ENCODE peak calls at places on chromosome 15, in five cellular contexts. One of them, this sample, is unnamed. For H3K4me1, the result is how much of the 10 kb centered on the place peaks cover.

GRCh38 chr15:101803676-101804075 is 367 bp downstream of the OR4F6 start:
- DNase-seq in ovary: no peak
- DNase-seq in CD8-positive, alpha-beta T cell: no peak
- DNase-seq in psoas muscle: no peak
- DNase-seq in prostate gland: no peak
- DNase-seq in this sample: no peak

GRCh38 chr15:62958944-62959343 is 83.6 kb upstream of the TPM1 start:
- DNase-seq in ovary: no peak
- DNase-seq in CD8-positive, alpha-beta T cell: no peak
- DNase-seq in psoas muscle: no peak
- DNase-seq in prostate gland: no peak
- DNase-seq in this sample: no peak

GRCh38 chr15:31974855-31975421 is 55.4 kb upstream of the CHRNA7 start:
- DNase-seq in ovary: no peak
- DNase-seq in CD8-positive, alpha-beta T cell: no peak
- DNase-seq in psoas muscle: no peak
- DNase-seq in prostate gland: no peak
- DNase-seq in this sample: peak

GRCh38 chr15:100703032-100703578 is 100.7 kb downstream of the ASB7 start:
- DNase-seq in ovary: no peak
- DNase-seq in CD8-positive, alpha-beta T cell: no peak
- DNase-seq in psoas muscle: no peak
- DNase-seq in prostate gland: no peak
- DNase-seq in this sample: no peak

GRCh38 chr15:69951511-69952209 is 146.1 kb downstream of the TLE3 start:
- DNase-seq in ovary: no peak
- DNase-seq in CD8-positive, alpha-beta T cell: no peak
- DNase-seq in psoas muscle: no peak
- DNase-seq in prostate gland: peak
- DNase-seq in this sample: no peak

GRCh38 chr15:65832549-65833364 is 36.5 kb upstream of the RAB11A start:
- DNase-seq in ovary: peak
- DNase-seq in CD8-positive, alpha-beta T cell: peak
- DNase-seq in psoas muscle: peak
- DNase-seq in prostate gland: peak
- DNase-seq in this sample: peak

GRCh38 chr15:59457103-59457502 is 19.1 kb downstream of the FAM81A start:
- DNase-seq in ovary: no peak
- DNase-seq in CD8-positive, alpha-beta T cell: no peak
- DNase-seq in psoas muscle: no peak
- DNase-seq in prostate gland: no peak
- DNase-seq in this sample: no peak

GRCh38 chr15:31267161-31268107 is 59.2 kb upstream of the KLF13 start:
- DNase-seq in ovary: peak
- DNase-seq in CD8-positive, alpha-beta T cell: no peak
- DNase-seq in psoas muscle: no peak
- DNase-seq in prostate gland: peak
- DNase-seq in this sample: peak

GRCh38 chr15:38996111-38996541 is 431.5 kb upstream of the RASGRP1 start:
- DNase-seq in ovary: no peak
- DNase-seq in CD8-positive, alpha-beta T cell: no peak
- DNase-seq in psoas muscle: no peak
- DNase-seq in prostate gland: no peak
- DNase-seq in this sample: no peak

GRCh38 chr15:62554164-62554563 is 389.1 kb upstream of the C2CD4B start:
- DNase-seq in ovary: no peak
- DNase-seq in CD8-positive, alpha-beta T cell: no peak
- DNase-seq in psoas muscle: no peak
- DNase-seq in prostate gland: no peak
- DNase-seq in this sample: no peak

GRCh38 chr15:48833526-48833925 is 22.7 kb upstream of the CEP152 start:
- DNase-seq in ovary: no peak
- DNase-seq in CD8-positive, alpha-beta T cell: no peak
- DNase-seq in psoas muscle: no peak
- DNase-seq in prostate gland: no peak
- DNase-seq in this sample: no peak

GRCh38 chr15:31752363-31752762 is 278.0 kb upstream of the CHRNA7 start:
- DNase-seq in ovary: no peak
- DNase-seq in CD8-positive, alpha-beta T cell: no peak
- DNase-seq in psoas muscle: no peak
- DNase-seq in prostate gland: no peak
- DNase-seq in this sample: no peak

GRCh38 chr15:79769081-79769481 is 127.7 kb downstream of the MTHFS start:
- DNase-seq in ovary: no peak
- DNase-seq in CD8-positive, alpha-beta T cell: no peak
- DNase-seq in psoas muscle: no peak
- DNase-seq in prostate gland: no peak
- DNase-seq in this sample: no peak

GRCh38 chr15:75067123-75067854 is 43.9 kb downstream of the PPCDC start:
- DNase-seq in ovary: peak
- DNase-seq in CD8-positive, alpha-beta T cell: no peak
- DNase-seq in psoas muscle: no peak
- DNase-seq in prostate gland: no peak
- DNase-seq in this sample: peak

GRCh38 chr15:36407647-36408046 is 171.8 kb upstream of the CDIN1 start:
- DNase-seq in ovary: no peak
- DNase-seq in CD8-positive, alpha-beta T cell: no peak
- DNase-seq in psoas muscle: no peak
- DNase-seq in prostate gland: no peak
- DNase-seq in this sample: no peak

GRCh38 chr15:79643393-79643792 is 211.3 kb downstream of the MINAR1 start:
- DNase-seq in ovary: no peak
- DNase-seq in CD8-positive, alpha-beta T cell: no peak
- DNase-seq in psoas muscle: no peak
- DNase-seq in prostate gland: no peak
- DNase-seq in this sample: no peak

GRCh38 chr15:58931985-58932384 is 1.5 kb downstream of the SLTM start:
- DNase-seq in ovary: no peak
- DNase-seq in CD8-positive, alpha-beta T cell: no peak
- DNase-seq in psoas muscle: no peak
- DNase-seq in prostate gland: peak
- DNase-seq in this sample: no peak

DNA sequence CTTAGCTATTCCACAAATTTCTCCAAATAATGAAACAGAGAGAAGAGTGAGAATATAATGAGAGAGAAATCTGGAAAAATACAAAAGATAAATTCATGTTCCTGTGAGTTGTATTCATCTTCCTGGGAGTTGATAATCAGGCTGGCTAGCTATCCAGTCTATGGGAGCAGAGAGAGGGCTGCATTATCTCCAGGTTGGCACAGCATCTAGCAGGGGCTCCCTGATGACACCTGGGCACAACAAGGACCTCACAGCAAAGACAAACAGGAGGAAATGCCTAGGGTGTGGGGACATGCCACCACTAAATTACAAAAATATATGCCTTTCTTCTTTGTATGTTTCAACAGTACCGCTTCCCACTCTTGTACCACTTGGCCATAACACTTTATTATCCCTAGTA is 1.9 kb downstream of the EHD4 start:
- DNase-seq in ovary: no peak
- DNase-seq in CD8-positive, alpha-beta T cell: no peak
- DNase-seq in psoas muscle: no peak
- DNase-seq in prostate gland: no peak
- DNase-seq in this sample: no peak
- H3K27ac ChIP-seq in ovary: no peak
- H3K27ac ChIP-seq in CD8-positive, alpha-beta T cell: peak
- H3K27ac ChIP-seq in psoas muscle: no peak
- H3K27ac ChIP-seq in prostate gland: no peak
- H3K27ac ChIP-seq in this sample: no peak

DNA sequence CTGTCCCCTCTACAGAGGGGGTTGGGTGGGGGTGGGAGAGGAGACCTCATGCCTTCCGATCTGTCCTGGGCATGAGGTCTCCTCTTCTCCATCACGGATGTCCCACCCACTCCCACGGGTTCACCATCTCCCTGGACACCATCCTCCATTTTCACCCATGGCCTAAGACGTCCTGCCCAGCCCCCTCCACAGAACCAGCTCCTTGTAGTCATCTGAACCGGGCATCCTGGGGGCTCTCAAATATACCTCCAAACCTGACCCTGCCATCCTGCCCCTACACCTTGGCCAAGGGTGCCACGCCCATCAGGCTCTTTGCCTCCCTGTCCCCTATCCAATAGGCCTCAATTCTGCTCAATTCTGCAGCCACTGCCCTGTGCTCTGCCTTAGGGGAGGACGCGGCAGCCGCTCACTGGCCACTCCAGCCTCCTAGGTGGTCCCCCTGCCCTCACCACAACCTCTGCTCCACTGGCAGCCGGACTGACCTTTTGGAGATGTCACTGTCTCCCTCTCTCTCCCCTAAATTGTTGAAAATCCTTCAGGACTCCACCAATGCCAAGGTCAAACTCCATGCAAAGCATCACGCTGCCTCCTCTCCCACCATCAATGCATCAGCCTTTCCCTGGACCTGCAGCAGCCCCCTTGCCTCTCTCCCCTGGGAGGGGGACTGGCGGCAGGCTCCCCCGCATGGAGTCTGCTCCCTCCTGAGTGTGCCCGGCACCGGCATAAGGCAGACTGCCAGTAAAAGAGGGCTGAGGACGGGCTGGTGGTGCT is 9.4 kb upstream of the ANPEP start:
- DNase-seq in ovary: peak
- DNase-seq in CD8-positive, alpha-beta T cell: no peak
- DNase-seq in psoas muscle: no peak
- DNase-seq in prostate gland: no peak
- DNase-seq in this sample: no peak
- H3K4me1 ChIP-seq in ovary: under half
- H3K4me1 ChIP-seq in CD8-positive, alpha-beta T cell: under half
- H3K4me1 ChIP-seq in psoas muscle: under half
- H3K4me1 ChIP-seq in prostate gland: under half
- H3K4me1 ChIP-seq in this sample: under half

GRCh38 chr15:43769584-43770228 is 7.1 kb downstream of the ELL3 start:
- DNase-seq in ovary: peak
- DNase-seq in CD8-positive, alpha-beta T cell: peak
- DNase-seq in psoas muscle: peak
- DNase-seq in prostate gland: no peak
- DNase-seq in this sample: peak

GRCh38 chr15:43774062-43774461 is 2.7 kb downstream of the ELL3 start:
- DNase-seq in ovary: no peak
- DNase-seq in CD8-positive, alpha-beta T cell: no peak
- DNase-seq in psoas muscle: no peak
- DNase-seq in prostate gland: no peak
- DNase-seq in this sample: no peak

GRCh38 chr15:43775411-43775965 is 1.3 kb downstream of the ELL3 start:
- DNase-seq in ovary: peak
- DNase-seq in CD8-positive, alpha-beta T cell: no peak
- DNase-seq in psoas muscle: peak
- DNase-seq in prostate gland: peak
- DNase-seq in this sample: no peak

GRCh38 chr15:43772624-43773023 is 4.1 kb downstream of the ELL3 start:
- DNase-seq in ovary: no peak
- DNase-seq in CD8-positive, alpha-beta T cell: no peak
- DNase-seq in psoas muscle: no peak
- DNase-seq in prostate gland: no peak
- DNase-seq in this sample: no peak

GRCh38 chr15:43771816-43772215 is 5.0 kb downstream of the ELL3 start:
- DNase-seq in ovary: no peak
- DNase-seq in CD8-positive, alpha-beta T cell: no peak
- DNase-seq in psoas muscle: no peak
- DNase-seq in prostate gland: no peak
- DNase-seq in this sample: no peak
- H3K27ac ChIP-seq in ovary: no peak
- H3K27ac ChIP-seq in CD8-positive, alpha-beta T cell: no peak
- H3K27ac ChIP-seq in psoas muscle: no peak
- H3K27ac ChIP-seq in prostate gland: no peak
- H3K27ac ChIP-seq in this sample: no peak

GRCh38 chr15:67185051-67185450 is 69.4 kb downstream of the AAGAB start:
- DNase-seq in ovary: no peak
- DNase-seq in CD8-positive, alpha-beta T cell: no peak
- DNase-seq in psoas muscle: no peak
- DNase-seq in prostate gland: no peak
- DNase-seq in this sample: no peak
- H3K4me1 ChIP-seq in ovary: under half
- H3K4me1 ChIP-seq in CD8-positive, alpha-beta T cell: under half
- H3K4me1 ChIP-seq in psoas muscle: half or more
- H3K4me1 ChIP-seq in prostate gland: under half
- H3K4me1 ChIP-seq in this sample: under half

GRCh38 chr15:95930659-95931375 is 399.7 kb upstream of the NR2F2 start:
- DNase-seq in ovary: peak
- DNase-seq in CD8-positive, alpha-beta T cell: no peak
- DNase-seq in psoas muscle: no peak
- DNase-seq in prostate gland: no peak
- DNase-seq in this sample: no peak
- H3K27ac ChIP-seq in ovary: no peak
- H3K27ac ChIP-seq in CD8-positive, alpha-beta T cell: no peak
- H3K27ac ChIP-seq in psoas muscle: no peak
- H3K27ac ChIP-seq in prostate gland: no peak
- H3K27ac ChIP-seq in this sample: peak